ENCODE peak calls at places on chromosomes 12 and 14, in four cellular contexts. One of them, this sample, is unnamed.
A peak's percentile ranks its signal among the peaks of the same experiment; 100 is the strongest.

GRCh38 chr14:102046337-102047278 is 40.2 kb downstream of the HSP90AA1 start:
- DNase-seq in H7: peak; percentile 95
- DNase-seq in NCI-H1105: no peak
- DNase-seq in choroid plexus epithelial cell: peak; percentile 28
- DNase-seq in this sample: peak; percentile 93

GRCh38 chr14:91897121-91897701 is 29.9 kb upstream of the TC2N start:
- DNase-seq in NCI-H1105: no peak
- DNase-seq in choroid plexus epithelial cell: peak; percentile 19
- DNase-seq in H7: no peak
- DNase-seq in this sample: no peak

GRCh38 chr12:50453872-50454271 is 50.9 kb upstream of the DIP2B start:
- DNase-seq in choroid plexus epithelial cell: peak; percentile 21
- DNase-seq in NCI-H1105: no peak
- DNase-seq in H7: no peak
- DNase-seq in this sample: no peak

GRCh38 chr12:82425241-82425640 is 66.9 kb downstream of the METTL25 start:
- DNase-seq in NCI-H1105: no peak
- DNase-seq in H7: no peak
- DNase-seq in choroid plexus epithelial cell: peak; percentile 68
- DNase-seq in this sample: no peak

GRCh38 chr12:127548123-127548553 is 718.8 kb upstream of the TMEM132C start:
- DNase-seq in H7: no peak
- DNase-seq in NCI-H1105: peak; percentile 86
- DNase-seq in choroid plexus epithelial cell: peak; percentile 19
- DNase-seq in this sample: peak; percentile 63

GRCh38 chr12:94760786-94761185 is 110.4 kb upstream of the TMCC3 start:
- DNase-seq in choroid plexus epithelial cell: peak; percentile 67
- DNase-seq in H7: no peak
- DNase-seq in NCI-H1105: no peak
- DNase-seq in this sample: no peak

GRCh38 chr14:68815288-68816182 is 22.7 kb upstream of the ZFP36L1 start:
- DNase-seq in choroid plexus epithelial cell: no peak
- DNase-seq in H7: peak; percentile 37
- DNase-seq in NCI-H1105: no peak
- DNase-seq in this sample: no peak

GRCh38 chr14:55303646-55304277 is 32.5 kb downstream of the FBXO34 start:
- DNase-seq in NCI-H1105: no peak
- DNase-seq in H7: no peak
- DNase-seq in choroid plexus epithelial cell: peak; percentile 5
- DNase-seq in this sample: no peak

GRCh38 chr14:90177537-90178189 is 78.7 kb upstream of the PSMC1 start:
- DNase-seq in H7: no peak
- DNase-seq in NCI-H1105: no peak
- DNase-seq in choroid plexus epithelial cell: peak; percentile 2
- DNase-seq in this sample: no peak

GRCh38 chr14:85853996-85854526 is 324.1 kb downstream of the FLRT2 start:
- DNase-seq in NCI-H1105: no peak
- DNase-seq in H7: no peak
- DNase-seq in choroid plexus epithelial cell: no peak
- DNase-seq in this sample: no peak

GRCh38 chr12:106246891-106247730 is 709 bp downstream of the CKAP4 start:
- DNase-seq in choroid plexus epithelial cell: peak; percentile 70
- DNase-seq in H7: peak; percentile 81
- DNase-seq in NCI-H1105: peak; percentile 24
- DNase-seq in this sample: no peak

This sample was measured in NCI-H2107.